ENCODE peak calls at places on chromosomes 1 and 21, in seven cellular contexts. K, H, M, I, W, O and P are unnamed samples.

GRCh38 chr21:44865561-44866280 is 7.8 kb downstream of the PTTG1IP start:
- DNase-seq in M (no peak), W (no peak), H (no peak), I (peak), K (no peak), O (no peak), P (no peak)

GRCh38 chr1:89525169-89525855 is 683 bp downstream of the LRRC8B start:
- DNase-seq in I (peak), H (peak), M (peak), W (no peak), K (no peak), O (peak), P (peak)

GRCh38 chr1:46512792-46513190 is 23.2 kb downstream of the DMBX1 start:
- DNase-seq in K (no peak), O (no peak), I (no peak), W (no peak), H (peak), M (no peak), P (no peak)

GRCh38 chr1:34871443-34872132 is 12.0 kb upstream of the SMIM12 start:
- DNase-seq in W (no peak), O (no peak), I (no peak), H (peak), K (no peak), M (no peak), P (no peak)

GRCh38 chr1:107976431-107977215 is 11.6 kb upstream of the VAV3 start:
- DNase-seq in I (no peak), O (no peak), K (no peak), H (no peak), W (no peak), M (no peak), P (peak)

GRCh38 chr1:34688358-34688757 is 66.5 kb upstream of the GJB5 start:
- DNase-seq in O (no peak), M (no peak), H (no peak), K (no peak), W (no peak), I (no peak), P (no peak)

GRCh38 chr1:151693057-151693651 is 23.4 kb downstream of the CELF3 start:
- DNase-seq in W (no peak), O (no peak), M (no peak), I (no peak), K (no peak), H (no peak), P (peak)

GRCh38 chr21:26445440-26445839 is 127.6 kb downstream of the CYYR1 start:
- DNase-seq in W (no peak), K (no peak), H (no peak), I (no peak), O (no peak), M (no peak), P (no peak)

GRCh38 chr1:34984435-34985062 is 598 bp downstream of the TMEM35B start:
- DNase-seq in O (peak), W (no peak), I (peak), M (no peak), K (peak), H (peak), P (peak)

GRCh38 chr1:202565890-202566289 is 144.4 kb downstream of the SYT2 start:
- DNase-seq in I (no peak), H (no peak), K (no peak), O (no peak), M (no peak), W (no peak), P (no peak)
- TF ChIP-seq CTCF in I (no peak), H (no peak), K (no peak), O (no peak), M (no peak), W (no peak), P (no peak)

GRCh38 chr21:23858878-23859277 is 1748.4 kb downstream of the MRPL39 start:
- DNase-seq in W (no peak), K (no peak), H (no peak), I (peak), O (no peak), M (no peak), P (no peak)

GRCh38 chr21:23853796-23854379 is 1753.4 kb downstream of the MRPL39 start:
- DNase-seq in W (no peak), I (peak), H (no peak), O (no peak), K (no peak), M (no peak), P (no peak)
- TF ChIP-seq CTCF in W (no peak), I (peak), H (peak), O (no peak), K (peak), M (peak), P (peak)

GRCh38 chr21:42574234-42575027 is 60.8 kb downstream of the SLC37A1 start:
- DNase-seq in M (no peak), K (no peak), H (peak), I (no peak), O (no peak), W (no peak), P (no peak)
- TF ChIP-seq CTCF in M (no peak), K (no peak), H (no peak), I (peak), O (no peak), W (peak), P (no peak)

DNA sequence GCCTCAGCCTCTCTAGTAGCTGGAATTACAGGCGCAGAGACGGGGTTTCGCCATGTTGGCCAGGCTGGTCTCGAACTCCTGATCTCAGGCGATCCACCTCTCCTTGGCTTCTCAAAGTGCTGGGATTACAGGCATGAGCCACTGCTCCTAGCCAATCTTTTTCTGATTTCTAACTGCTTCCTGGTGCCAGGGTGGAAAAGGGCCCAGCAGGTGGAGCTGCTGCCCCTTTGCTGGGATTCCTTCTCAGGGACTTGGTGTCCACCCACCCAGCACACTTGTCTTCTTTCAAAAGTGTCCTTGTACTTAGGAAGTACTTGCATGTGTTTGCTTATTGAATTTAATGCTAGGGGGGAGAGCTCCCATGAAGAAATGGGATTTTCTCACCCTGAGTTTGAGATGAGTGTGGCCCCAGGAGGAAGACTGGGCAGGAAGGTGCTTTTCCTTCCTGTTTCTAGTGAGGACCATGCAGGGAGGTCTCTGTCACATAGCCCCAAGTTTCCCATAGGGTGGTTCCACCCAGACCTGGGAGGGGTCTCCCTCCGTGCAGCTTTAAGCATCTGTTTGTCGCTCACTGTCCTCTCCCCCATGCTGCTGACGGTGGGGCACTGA is 14.2 kb downstream of the UTP11 start:
- DNase-seq in I (no peak), W (no peak), H (peak), M (peak), O (no peak), K (peak), P (peak)
- TF ChIP-seq CTCF in I (peak), W (peak), H (peak), M (peak), O (peak), K (peak), P (peak)

GRCh38 chr1:31181515-31182343 is 58.0 kb downstream of the NKAIN1 start:
- DNase-seq in O (no peak), I (peak), M (peak), K (peak), H (peak), W (no peak), P (peak)

GRCh38 chr1:31183126-31183525 is 56.6 kb downstream of the NKAIN1 start:
- DNase-seq in H (no peak), M (no peak), W (no peak), I (no peak), K (no peak), O (no peak), P (no peak)

GRCh38 chr1:31182352-31182751 is 57.3 kb downstream of the NKAIN1 start:
- DNase-seq in H (peak), M (peak), W (peak), I (peak), K (peak), O (peak), P (peak)

GRCh38 chr1:31180338-31180737 is 59.3 kb downstream of the NKAIN1 start:
- DNase-seq in K (no peak), H (no peak), M (no peak), W (no peak), I (no peak), O (no peak), P (no peak)

DNA sequence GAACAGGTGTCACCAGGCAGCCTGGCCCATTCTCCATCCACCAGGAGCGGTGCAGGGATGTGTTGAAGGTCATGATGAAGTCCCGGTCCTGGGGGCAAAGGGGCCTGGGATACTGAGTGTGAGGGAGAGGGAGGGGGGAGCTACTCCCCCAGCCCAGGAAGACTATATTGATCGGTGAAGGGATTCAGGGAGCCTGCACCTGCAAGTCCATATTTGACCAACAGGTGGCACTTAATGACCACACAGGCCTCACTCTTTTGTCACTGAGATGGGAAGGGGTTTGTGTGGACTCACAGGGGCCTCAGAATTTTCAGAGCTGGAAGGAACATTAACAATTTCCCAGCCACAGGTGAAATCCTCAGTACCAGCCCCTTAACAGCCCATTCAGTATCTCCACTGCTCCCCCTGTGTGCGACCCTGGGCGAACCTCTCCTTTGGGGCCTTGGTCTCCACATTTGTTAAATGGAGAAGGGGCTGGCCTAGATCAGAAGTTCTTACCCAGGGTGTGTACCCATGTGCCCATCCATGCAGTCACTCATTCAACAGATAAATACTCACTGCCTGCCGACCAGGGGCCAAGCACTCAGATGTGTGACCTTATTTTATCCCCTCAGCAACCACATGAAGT is 55.6 kb downstream of the NKAIN1 start:
- DNase-seq in M (peak), W (no peak), K (peak), O (no peak), H (peak), I (peak), P (peak)
- TF ChIP-seq CTCF in M (peak), W (peak), K (peak), O (peak), H (peak), I (peak), P (peak)

DNA sequence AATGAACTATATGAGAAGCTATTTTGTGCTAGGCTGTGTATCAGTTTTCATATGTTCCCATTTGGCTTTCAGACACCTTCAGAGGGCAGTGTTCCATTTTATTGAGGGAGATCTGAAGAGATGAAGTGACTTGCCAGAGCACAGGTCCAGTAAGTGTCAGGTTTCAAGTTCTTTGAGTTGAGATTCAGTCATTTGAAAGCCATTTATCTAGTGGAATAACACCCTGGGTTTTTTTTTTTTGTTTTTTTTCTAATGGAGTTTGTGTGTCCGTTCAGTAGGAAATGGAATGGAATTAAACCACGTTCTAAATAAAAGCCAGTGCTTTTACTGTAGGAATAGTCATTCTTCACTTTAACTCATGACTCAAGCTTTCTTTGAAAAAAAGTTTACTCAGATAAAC is 652.9 kb upstream of the USP24 start:
- DNase-seq in H (no peak), I (no peak), M (no peak), K (no peak), W (no peak), O (no peak), P (peak)
- TF ChIP-seq CTCF in H (peak), I (no peak), M (peak), K (no peak), W (no peak), O (no peak), P (peak)

DNA sequence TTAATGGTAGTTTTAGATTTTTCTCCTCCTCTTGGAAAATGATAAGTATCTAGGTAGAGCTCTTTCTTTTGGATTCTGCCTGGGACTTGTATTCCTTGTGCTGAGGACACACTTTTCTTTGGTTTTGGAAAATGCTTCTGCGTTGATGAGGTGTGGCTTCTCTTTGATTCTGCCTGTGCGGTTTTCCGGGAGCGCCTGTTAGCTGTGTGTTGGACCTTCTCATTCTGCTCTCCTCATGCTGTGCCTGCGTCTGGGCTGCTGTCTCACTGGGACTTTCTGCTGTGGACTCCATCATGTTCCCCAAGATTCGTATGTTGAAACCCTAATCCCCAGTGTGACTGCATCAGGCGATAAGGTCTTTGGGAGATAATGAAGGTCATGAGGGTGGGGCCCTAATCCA is 21.0 kb downstream of the C1orf174 start:
- DNase-seq in W (no peak), O (no peak), M (no peak), H (no peak), K (no peak), I (no peak), P (no peak)
- TF ChIP-seq CTCF in W (no peak), O (no peak), M (no peak), H (no peak), K (no peak), I (no peak), P (no peak)

GRCh38 chr1:57127976-57128375 is 162.2 kb upstream of the C8B start:
- DNase-seq in M (no peak), H (no peak), O (no peak), K (no peak), I (no peak), W (no peak), P (no peak)

GRCh38 chr1:57118948-57119637 is 153.3 kb upstream of the C8B start:
- DNase-seq in O (no peak), K (no peak), I (no peak), H (no peak), M (no peak), W (no peak), P (no peak)

GRCh38 chr1:57122031-57122430 is 156.2 kb upstream of the C8B start:
- DNase-seq in I (no peak), K (no peak), M (no peak), H (no peak), O (no peak), W (no peak), P (no peak)

GRCh38 chr1:57124170-57124569 is 158.4 kb upstream of the C8B start:
- DNase-seq in M (no peak), H (no peak), O (no peak), W (no peak), K (no peak), I (no peak), P (no peak)

DNA sequence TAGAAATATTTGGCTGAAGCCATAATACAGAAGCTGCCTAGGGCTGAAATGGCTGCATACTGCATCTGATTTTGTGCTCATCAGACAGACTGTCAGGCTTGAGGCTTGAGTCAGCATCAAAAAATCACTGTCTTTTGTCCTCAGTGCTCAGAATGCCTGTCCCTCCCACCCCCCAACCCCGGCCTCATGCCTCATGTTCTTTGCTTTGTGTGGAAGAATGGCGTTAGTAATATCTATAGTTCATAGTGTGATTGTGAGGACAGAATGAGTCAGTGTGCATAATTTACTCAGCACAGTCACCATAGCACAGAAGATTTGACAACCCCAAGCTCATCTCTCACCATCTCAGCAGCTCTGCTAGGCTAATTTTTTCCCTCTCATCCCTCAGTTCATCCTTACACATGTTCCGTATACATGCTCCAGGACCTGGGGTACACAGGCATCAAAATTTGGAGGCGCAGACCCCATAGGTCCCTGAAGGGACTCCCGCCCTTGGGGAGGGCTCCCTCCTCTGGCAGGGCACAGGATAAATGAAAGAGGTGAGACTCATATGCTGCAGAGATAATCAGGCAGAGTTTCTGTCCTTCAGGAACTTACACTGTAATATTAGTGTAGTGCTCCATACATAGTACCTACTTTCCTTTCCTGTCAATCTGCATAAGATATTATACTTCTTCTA is 159.1 kb upstream of the C8B start:
- DNase-seq in W (peak), M (no peak), O (no peak), I (no peak), H (no peak), K (no peak), P (no peak)
- TF ChIP-seq CTCF in W (peak), M (no peak), O (no peak), I (no peak), H (peak), K (no peak), P (peak)

DNA sequence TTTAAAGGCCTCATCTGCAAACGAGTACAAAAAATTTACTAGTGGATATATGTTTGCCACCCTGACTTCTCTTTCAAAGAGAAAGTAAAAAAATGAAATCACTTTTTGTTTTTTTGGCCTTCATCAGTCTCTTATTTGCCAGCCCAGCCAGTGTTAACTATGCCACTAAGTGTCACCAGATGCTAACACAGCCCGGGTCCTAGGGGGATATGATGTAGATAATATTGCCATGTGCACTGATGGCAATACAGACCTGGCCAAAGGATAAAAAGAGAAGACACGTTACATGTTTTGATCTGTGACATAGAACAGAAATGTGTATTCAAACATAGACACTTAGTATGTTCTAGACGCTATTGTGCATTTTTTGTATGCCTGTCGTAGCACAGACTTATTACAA is 6.5 kb downstream of the LRRC53 start:
- DNase-seq in M (no peak), I (no peak), K (no peak), H (no peak), O (no peak), W (no peak), P (no peak)
- TF ChIP-seq CTCF in M (no peak), I (no peak), K (no peak), H (no peak), O (no peak), W (no peak), P (no peak)

GRCh38 chr21:36658926-36659325 is 40.0 kb upstream of the SIM2 start:
- DNase-seq in M (no peak), W (no peak), K (no peak), H (no peak), O (no peak), I (no peak), P (no peak)

GRCh38 chr21:36663033-36663855 is 35.7 kb upstream of the SIM2 start:
- DNase-seq in W (no peak), M (no peak), I (no peak), K (no peak), H (no peak), O (no peak), P (no peak)

GRCh38 chr21:36657999-36658398 is 40.9 kb upstream of the SIM2 start:
- DNase-seq in H (no peak), O (no peak), M (no peak), W (no peak), K (no peak), I (no peak), P (no peak)

GRCh38 chr21:36664678-36665022 is 34.3 kb upstream of the SIM2 start:
- DNase-seq in O (no peak), M (no peak), I (no peak), W (no peak), H (no peak), K (no peak), P (no peak)

GRCh38 chr21:36661511-36662309 is 37.2 kb upstream of the SIM2 start:
- DNase-seq in W (no peak), I (no peak), K (no peak), O (no peak), M (no peak), H (peak), P (peak)
- TF ChIP-seq CTCF in W (peak), I (peak), K (peak), O (no peak), M (peak), H (peak), P (peak)